ENCODE peak calls at places on chromosomes 7 and 10, in five cellular contexts. R, L, B, F and K are unnamed samples.

GRCh38 chr7:138935438-138936079 is 45.6 kb downstream of the KIAA1549 start:
- DNase-seq in R (no peak), F (peak; percentile 22), L (peak; percentile 32), B (no peak), K (no peak)

GRCh38 chr10:33115720-33116119 is 157.7 kb upstream of the ITGB1 start:
- DNase-seq in L (no peak), F (no peak), B (no peak), R (no peak), K (no peak)

GRCh38 chr10:27983144-27983543 is 15.7 kb downstream of the ODAD2 start:
- DNase-seq in F (no peak), L (no peak), R (no peak), B (no peak), K (no peak)

GRCh38 chr7:100856871-100857282 is 4.4 kb downstream of the SLC12A9 start:
- DNase-seq in B (peak; percentile 26), R (no peak), L (no peak), F (no peak), K (no peak)

GRCh38 chr10:8043569-8044306 is 10.8 kb upstream of the GATA3 start:
- DNase-seq in F (no peak), L (no peak), R (no peak), B (peak; percentile 89), K (peak; percentile 73)

GRCh38 chr10:22684707-22685106 is 29.7 kb downstream of the PIP4K2A start:
- DNase-seq in F (no peak), R (no peak), L (no peak), B (no peak), K (no peak)

GRCh38 chr7:134813668-134814067 is 34.2 kb downstream of the CALD1 start:
- DNase-seq in R (no peak), B (no peak), F (no peak), L (no peak), K (no peak)

GRCh38 chr7:135349746-135350145 is 116.1 kb downstream of the STRA8 start:
- DNase-seq in R (no peak), L (no peak), F (no peak), B (no peak), K (no peak)

GRCh38 chr7:80923211-80923612 is 4.4 kb upstream of the SEMA3C start:
- DNase-seq in R (no peak), F (no peak), B (no peak), L (peak; percentile 90), K (no peak)

GRCh38 chr10:34821587-34822585 is 6.8 kb upstream of the PARD3 start:
- DNase-seq in F (no peak), L (no peak), B (no peak), R (no peak), K (no peak)

GRCh38 chr7:66205736-66206080 is 574 bp downstream of the TPST1 start:
- DNase-seq in F (no peak), B (peak; percentile 27), L (no peak), R (no peak), K (peak; percentile 31)

GRCh38 chr10:34333513-34333912 is 481.6 kb downstream of the PARD3 start:
- DNase-seq in L (no peak), F (no peak), R (no peak), B (no peak), K (no peak)

GRCh38 chr7:135808206-135808605 is 59.6 kb upstream of the FAM180A start:
- DNase-seq in L (no peak), R (no peak), F (no peak), B (no peak), K (no peak)

GRCh38 chr10:48292616-48293015 is 13.9 kb upstream of the MAPK8 start:
- DNase-seq in F (no peak), R (no peak), L (no peak), B (no peak), K (no peak)

GRCh38 chr10:113445736-113446135 is 107.1 kb upstream of the HABP2 start:
- DNase-seq in F (no peak), L (no peak), R (no peak), B (no peak), K (no peak)

GRCh38 chr7:585229-585711 is 65.6 kb upstream of the PDGFA start:
- DNase-seq in F (peak; percentile 92), L (no peak), R (no peak), B (no peak), K (no peak)

GRCh38 chr7:74289018-74289659 is at the start of gene CLIP2:
- DNase-seq in R (peak; percentile 75), L (peak; percentile 67), B (peak; percentile 90), F (peak; percentile 86), K (peak; percentile 77)

GRCh38 chr7:21883069-21883468 is 62.6 kb downstream of the CDCA7L start:
- DNase-seq in L (no peak), F (no peak), R (no peak), B (no peak), K (no peak)

GRCh38 chr10:55500931-55501559 is 700.0 kb upstream of the PCDH15 start:
- DNase-seq in B (peak; percentile 84), R (peak; percentile 37), L (peak; percentile 13), F (no peak), K (peak; percentile 63)

GRCh38 chr7:114243019-114243507 is 171.6 kb upstream of the FOXP2 start:
- DNase-seq in B (no peak), F (no peak), R (no peak), L (no peak), K (no peak)